ENCODE peak calls at places on chromosomes 1 and 21, in six cellular contexts. O, E, U, J, B and V are unnamed samples.

GRCh38 chr1:212237651-212238050 is 47.6 kb upstream of the PPP2R5A start:
- DNase-seq in U (no peak), J (no peak), E (no peak), B (peak; percentile 85), O (no peak), V (no peak)

GRCh38 chr1:25990702-25991395 is 7.0 kb downstream of the PAFAH2 start:
- DNase-seq in U (no peak), B (no peak), E (no peak), J (no peak), O (no peak), V (no peak)

GRCh38 chr1:85058311-85058710 is 10.0 kb upstream of the MCOLN3 start:
- DNase-seq in U (no peak), O (no peak), B (no peak), E (no peak), J (no peak), V (no peak)

GRCh38 chr1:6948416-6948815 is 163.2 kb downstream of the CAMTA1 start:
- DNase-seq in O (no peak), B (no peak), U (no peak), E (no peak), J (no peak), V (no peak)

GRCh38 chr21:46266946-46267345 is 18.5 kb downstream of the MCM3AP start:
- DNase-seq in B (no peak), U (no peak), J (no peak), E (no peak), O (no peak), V (no peak)

GRCh38 chr1:204464174-204464573 is 30.4 kb downstream of the PIK3C2B start:
- DNase-seq in U (no peak), O (no peak), B (no peak), J (no peak), E (no peak), V (no peak)

GRCh38 chr21:24514081-24514733 is 1093.1 kb downstream of the MRPL39 start:
- DNase-seq in E (no peak), B (peak; percentile 7), U (no peak), J (no peak), O (no peak), V (no peak)

GRCh38 chr1:244839656-244840055 is 4.2 kb downstream of the COX20 start:
- DNase-seq in E (no peak), O (peak; percentile 39), B (no peak), U (no peak), J (no peak), V (no peak)

GRCh38 chr1:236759252-236759859 is 35.7 kb upstream of the MTR start:
- DNase-seq in B (peak; percentile 35), E (no peak), J (no peak), O (peak; percentile 34), U (no peak), V (peak; percentile 65)

GRCh38 chr1:175632667-175633066 is 110.7 kb downstream of the TNR start:
- DNase-seq in U (no peak), J (no peak), O (no peak), B (no peak), E (no peak), V (no peak)

GRCh38 chr1:60825593-60825992 is 256.8 kb upstream of the NFIA start:
- DNase-seq in U (no peak), O (no peak), E (no peak), J (no peak), B (no peak), V (no peak)

GRCh38 chr1:223105568-223105967 is 37.5 kb downstream of the TLR5 start:
- DNase-seq in O (no peak), E (no peak), U (peak; percentile 16), B (no peak), J (no peak), V (no peak)

GRCh38 chr1:10980841-10981727 is 31.4 kb upstream of the TARDBP start:
- DNase-seq in E (no peak), J (no peak), B (no peak), U (no peak), O (peak; percentile 85), V (peak; percentile 88)

GRCh38 chr1:6891781-6892579 is 106.7 kb downstream of the CAMTA1 start:
- DNase-seq in E (no peak), O (peak; percentile 9), U (no peak), J (no peak), B (no peak), V (no peak)

GRCh38 chr1:14215151-14215550 is 383.3 kb upstream of the KAZN start:
- DNase-seq in E (no peak), O (no peak), B (peak; percentile 25), J (no peak), U (no peak), V (no peak)

GRCh38 chr1:241531195-241532172 is 694 bp upstream of the KMO start:
- DNase-seq in J (no peak), B (peak; percentile 79), E (no peak), U (no peak), O (peak; percentile 69), V (peak; percentile 83)

GRCh38 chr1:116153692-116154031 is 42.5 kb downstream of the MAB21L3 start:
- DNase-seq in O (no peak), U (no peak), E (no peak), J (no peak), B (no peak), V (no peak)

GRCh38 chr1:188489336-188490112 is 1660.8 kb downstream of the PLA2G4A start:
- DNase-seq in B (no peak), J (no peak), O (no peak), U (no peak), E (no peak), V (no peak)

GRCh38 chr1:913491-914252 is 10.1 kb upstream of the SAMD11 start:
- DNase-seq in E (peak; percentile 15), J (no peak), U (no peak), O (no peak), B (no peak), V (no peak)

GRCh38 chr1:22971161-22972062 is 1.3 kb downstream of the LACTBL1 start:
- DNase-seq in O (no peak), E (no peak), J (no peak), B (peak; percentile 43), U (no peak), V (peak; percentile 12)

GRCh38 chr1:22969224-22969829 is 3.3 kb downstream of the LACTBL1 start:
- DNase-seq in E (no peak), U (no peak), B (peak; percentile 62), J (no peak), O (peak; percentile 59), V (peak; percentile 72)

GRCh38 chr1:22966309-22966708 is 6.4 kb downstream of the LACTBL1 start:
- DNase-seq in E (no peak), O (no peak), B (no peak), U (no peak), J (no peak), V (no peak)

GRCh38 chr1:22970096-22970495 is 2.6 kb downstream of the LACTBL1 start:
- DNase-seq in E (no peak), B (no peak), O (no peak), U (no peak), J (no peak), V (no peak)

GRCh38 chr1:22967833-22968232 is 4.8 kb downstream of the LACTBL1 start:
- DNase-seq in J (no peak), U (no peak), B (no peak), O (no peak), E (no peak), V (no peak)
- H3K4me3 ChIP-seq in J (no peak overlapping the region), U (no peak overlapping the region), B (no peak overlapping the region), O (no peak overlapping the region), E (no peak overlapping the region), V (no peak overlapping the region)

GRCh38 chr1:33819290-33819912 is 44.5 kb upstream of the HMGB4 start:
- DNase-seq in U (no peak), B (no peak), J (no peak), O (no peak), E (no peak), V (no peak)

GRCh38 chr1:33822396-33822795 is 41.5 kb upstream of the HMGB4 start:
- DNase-seq in O (no peak), E (no peak), B (no peak), J (no peak), U (no peak), V (no peak)

GRCh38 chr1:33819913-33820311 is 44.0 kb upstream of the HMGB4 start:
- DNase-seq in E (no peak), J (no peak), U (no peak), O (no peak), B (no peak), V (no peak)

GRCh38 chr1:33820804-33821203 is 43.1 kb upstream of the HMGB4 start:
- DNase-seq in J (no peak), U (no peak), O (no peak), B (no peak), E (no peak), V (no peak)

GRCh38 chr1:33821291-33821690 is 42.6 kb upstream of the HMGB4 start:
- DNase-seq in E (no peak), B (no peak), U (no peak), J (no peak), O (no peak), V (no peak)
- TF ChIP-seq CTCF in E (no peak), B (no peak), U (no peak), J (no peak), O (no peak), V (no peak)

DNA sequence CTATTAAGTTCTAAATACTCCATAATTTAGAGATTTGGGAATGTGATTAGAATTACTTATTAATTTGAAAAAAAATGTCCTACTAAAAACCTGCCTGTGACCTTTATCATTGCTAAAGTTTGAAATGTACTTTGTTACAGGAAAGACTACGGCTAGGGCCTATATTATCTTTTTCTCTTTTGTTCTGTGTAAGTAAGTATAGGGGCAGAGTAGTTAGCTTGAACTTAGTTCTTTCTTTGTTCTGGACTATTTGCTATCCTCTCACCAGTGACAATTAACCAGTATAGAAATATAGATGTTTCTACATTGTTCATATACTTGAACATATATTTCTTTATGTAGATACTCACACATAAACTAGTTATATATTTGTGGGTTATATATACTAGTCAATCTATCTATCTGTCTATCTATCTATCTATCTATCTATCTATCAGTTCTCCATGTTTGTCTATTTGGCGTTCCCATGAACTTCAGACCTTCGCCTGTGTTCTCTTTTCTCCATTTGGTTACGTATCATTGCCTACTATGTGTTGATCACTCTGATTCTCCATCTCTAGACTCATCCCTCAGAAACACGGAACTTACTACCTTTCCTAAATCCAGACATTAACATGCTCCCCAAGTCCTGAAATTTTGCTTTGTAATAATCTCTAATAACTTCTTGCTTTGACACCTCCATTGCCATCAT is 3.3 kb downstream of the PTPRC start:
- DNase-seq in U (no peak), J (no peak), E (no peak), O (no peak), B (no peak), V (no peak)
- H3K4me3 ChIP-seq in U (no peak overlapping the region), J (no peak overlapping the region), E (no peak overlapping the region), O (no peak overlapping the region), B (no peak overlapping the region), V (no peak overlapping the region)

GRCh38 chr1:200409203-200409760 is 554 bp downstream of the ZNF281 start:
- DNase-seq in O (peak; percentile 29), B (no peak), U (peak; percentile 66), J (no peak), E (peak; percentile 24), V (peak; percentile 30)
- TF ChIP-seq CTCF in O (no peak), B (no peak), U (no peak), J (no peak), E (no peak), V (peak; percentile 17)